ENCODE peak calls at places on chromosomes 5 and 9, in six cellular contexts. One of them, this sample, is unnamed.
A peak's percentile ranks its signal among the peaks of the same experiment; 100 is the strongest.

GRCh38 chr5:135056316-135057030 is 22.4 kb upstream of the PITX1 start:
- DNase-seq in HepG2: no peak
- DNase-seq in A549: no peak
- DNase-seq in GM12878: no peak
- DNase-seq in tibial nerve: no peak
- DNase-seq in sigmoid colon: no peak
- DNase-seq in this sample: no peak

GRCh38 chr5:160293901-160294561 is 18.3 kb downstream of the CCNJL start:
- DNase-seq in HepG2: peak; percentile 9
- DNase-seq in tibial nerve: no peak
- DNase-seq in A549: no peak
- DNase-seq in sigmoid colon: no peak
- DNase-seq in GM12878: no peak
- DNase-seq in this sample: peak; percentile 94

GRCh38 chr9:133238272-133238850 is 29.3 kb upstream of the OBP2B start:
- DNase-seq in sigmoid colon: peak; percentile 89
- DNase-seq in GM12878: no peak
- DNase-seq in HepG2: peak; percentile 72
- DNase-seq in tibial nerve: peak; percentile 75
- DNase-seq in A549: peak; percentile 88
- DNase-seq in this sample: peak; percentile 91

GRCh38 chr9:126494746-126495145 is 119.0 kb upstream of the LMX1B start:
- DNase-seq in A549: no peak
- DNase-seq in tibial nerve: no peak
- DNase-seq in sigmoid colon: no peak
- DNase-seq in HepG2: no peak
- DNase-seq in GM12878: no peak
- DNase-seq in this sample: no peak

GRCh38 chr5:158410976-158411375 is 552.0 kb upstream of the CLINT1 start:
- DNase-seq in sigmoid colon: no peak
- DNase-seq in GM12878: no peak
- DNase-seq in HepG2: no peak
- DNase-seq in A549: no peak
- DNase-seq in tibial nerve: no peak
- DNase-seq in this sample: no peak

GRCh38 chr9:36677611-36678010 is 104.9 kb downstream of the MELK start:
- DNase-seq in tibial nerve: no peak
- DNase-seq in sigmoid colon: no peak
- DNase-seq in GM12878: no peak
- DNase-seq in HepG2: no peak
- DNase-seq in A549: no peak
- DNase-seq in this sample: no peak

GRCh38 chr9:129071526-129072131 is 9.3 kb upstream of the DOLPP1 start:
- DNase-seq in HepG2: no peak
- DNase-seq in tibial nerve: no peak
- DNase-seq in sigmoid colon: no peak
- DNase-seq in A549: no peak
- DNase-seq in GM12878: no peak
- DNase-seq in this sample: no peak

GRCh38 chr9:16964228-16964627 is 93.8 kb upstream of the BNC2 start:
- DNase-seq in sigmoid colon: no peak
- DNase-seq in tibial nerve: no peak
- DNase-seq in A549: no peak
- DNase-seq in GM12878: no peak
- DNase-seq in HepG2: no peak
- DNase-seq in this sample: peak; percentile 17

GRCh38 chr9:127128341-127129072 is 6.1 kb upstream of the ANGPTL2 start:
- DNase-seq in tibial nerve: peak; percentile 63
- DNase-seq in HepG2: no peak
- DNase-seq in sigmoid colon: peak; percentile 91
- DNase-seq in GM12878: no peak
- DNase-seq in A549: no peak
- DNase-seq in this sample: peak; percentile 37

GRCh38 chr9:71025728-71026127 is 95.7 kb downstream of the TRPM3 start:
- DNase-seq in tibial nerve: no peak
- DNase-seq in A549: no peak
- DNase-seq in GM12878: no peak
- DNase-seq in sigmoid colon: no peak
- DNase-seq in HepG2: no peak
- DNase-seq in this sample: no peak

GRCh38 chr5:175386526-175386925 is 57.5 kb downstream of the DRD1 start:
- DNase-seq in HepG2: no peak
- DNase-seq in sigmoid colon: no peak
- DNase-seq in GM12878: no peak
- DNase-seq in tibial nerve: no peak
- DNase-seq in A549: no peak
- DNase-seq in this sample: no peak
- H3K27ac ChIP-seq in HepG2: no peak overlapping the region
- H3K27ac ChIP-seq in sigmoid colon: no peak overlapping the region
- H3K27ac ChIP-seq in GM12878: no peak overlapping the region
- H3K27ac ChIP-seq in tibial nerve: no peak overlapping the region
- H3K27ac ChIP-seq in A549: peak overlapping the region; percentile 75
- H3K27ac ChIP-seq in this sample: no peak overlapping the region

DNA sequence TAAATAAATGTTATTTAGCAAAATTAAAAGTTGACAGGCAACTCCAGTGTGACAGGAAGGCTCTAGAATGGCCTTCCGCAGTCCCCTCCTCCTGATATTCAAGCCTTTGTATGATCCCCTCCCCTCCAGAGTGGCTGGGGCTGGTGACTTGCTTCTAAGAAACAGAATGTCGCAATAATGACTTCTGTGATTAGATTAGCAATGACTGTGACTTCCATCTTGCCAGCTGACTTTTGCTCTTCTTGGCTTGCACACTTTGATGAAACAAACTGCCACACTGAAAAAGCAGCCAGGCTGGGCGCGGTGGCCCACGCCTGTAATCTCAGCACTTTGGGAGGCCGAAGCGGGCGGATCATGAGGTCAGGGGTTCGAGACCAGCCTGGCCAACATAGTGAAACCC is 106.5 kb upstream of the LARP1 start:
- DNase-seq in A549: no peak
- DNase-seq in tibial nerve: no peak
- DNase-seq in HepG2: no peak
- DNase-seq in GM12878: no peak
- DNase-seq in sigmoid colon: no peak
- DNase-seq in this sample: no peak
- TF ChIP-seq EP300 in A549: no peak
- TF ChIP-seq EP300 in tibial nerve: no peak
- TF ChIP-seq EP300 in HepG2: no peak
- TF ChIP-seq EP300 in GM12878: no peak
- TF ChIP-seq EP300 in sigmoid colon: no peak
- TF ChIP-seq EP300 in this sample: no peak

GRCh38 chr5:138230981-138231589 is 18.0 kb upstream of the CDC23 start:
- DNase-seq in tibial nerve: no peak
- DNase-seq in sigmoid colon: no peak
- DNase-seq in HepG2: peak; percentile 18
- DNase-seq in GM12878: no peak
- DNase-seq in A549: no peak
- DNase-seq in this sample: no peak
- H3K27ac ChIP-seq in tibial nerve: no peak overlapping the region
- H3K27ac ChIP-seq in sigmoid colon: no peak overlapping the region
- H3K27ac ChIP-seq in HepG2: no peak overlapping the region
- H3K27ac ChIP-seq in GM12878: no peak overlapping the region
- H3K27ac ChIP-seq in A549: peak overlapping the region; percentile 71
- H3K27ac ChIP-seq in this sample: no peak overlapping the region

GRCh38 chr9:19411316-19411715 is 2.5 kb downstream of the ACER2 start:
- DNase-seq in tibial nerve: no peak
- DNase-seq in GM12878: no peak
- DNase-seq in HepG2: no peak
- DNase-seq in A549: no peak
- DNase-seq in sigmoid colon: no peak
- DNase-seq in this sample: no peak
- TF ChIP-seq EP300 in tibial nerve: no peak
- TF ChIP-seq EP300 in GM12878: no peak
- TF ChIP-seq EP300 in HepG2: no peak
- TF ChIP-seq EP300 in A549: no peak
- TF ChIP-seq EP300 in sigmoid colon: no peak
- TF ChIP-seq EP300 in this sample: no peak

GRCh38 chr5:179297026-179297425 is 48.2 kb downstream of the ADAMTS2 start:
- DNase-seq in HepG2: no peak
- DNase-seq in sigmoid colon: peak; percentile 46
- DNase-seq in tibial nerve: no peak
- DNase-seq in GM12878: no peak
- DNase-seq in A549: no peak
- DNase-seq in this sample: no peak

GRCh38 chr5:179300834-179301233 is 44.4 kb downstream of the ADAMTS2 start:
- DNase-seq in sigmoid colon: peak; percentile 78
- DNase-seq in HepG2: no peak
- DNase-seq in tibial nerve: no peak
- DNase-seq in GM12878: no peak
- DNase-seq in A549: no peak
- DNase-seq in this sample: no peak

GRCh38 chr5:179296150-179296821 is 49.0 kb downstream of the ADAMTS2 start:
- DNase-seq in GM12878: no peak
- DNase-seq in sigmoid colon: peak; percentile 56
- DNase-seq in tibial nerve: no peak
- DNase-seq in HepG2: no peak
- DNase-seq in A549: no peak
- DNase-seq in this sample: no peak

GRCh38 chr5:179297486-179298180 is 47.6 kb downstream of the ADAMTS2 start:
- DNase-seq in GM12878: no peak
- DNase-seq in sigmoid colon: peak; percentile 61
- DNase-seq in HepG2: no peak
- DNase-seq in A549: no peak
- DNase-seq in tibial nerve: no peak
- DNase-seq in this sample: no peak

GRCh38 chr5:179298181-179298993 is 46.9 kb downstream of the ADAMTS2 start:
- DNase-seq in HepG2: no peak
- DNase-seq in GM12878: no peak
- DNase-seq in sigmoid colon: no peak
- DNase-seq in tibial nerve: no peak
- DNase-seq in A549: no peak
- DNase-seq in this sample: no peak
- H3K27ac ChIP-seq in HepG2: no peak overlapping the region
- H3K27ac ChIP-seq in GM12878: no peak overlapping the region
- H3K27ac ChIP-seq in sigmoid colon: no peak overlapping the region
- H3K27ac ChIP-seq in tibial nerve: no peak overlapping the region
- H3K27ac ChIP-seq in A549: no peak overlapping the region
- H3K27ac ChIP-seq in this sample: no peak overlapping the region

GRCh38 chr5:76849767-76850291 is at the start of gene S100Z:
- DNase-seq in sigmoid colon: no peak
- DNase-seq in GM12878: no peak
- DNase-seq in tibial nerve: no peak
- DNase-seq in HepG2: no peak
- DNase-seq in A549: no peak
- DNase-seq in this sample: no peak
- TF ChIP-seq EP300 in sigmoid colon: no peak
- TF ChIP-seq EP300 in GM12878: no peak
- TF ChIP-seq EP300 in tibial nerve: no peak
- TF ChIP-seq EP300 in HepG2: no peak
- TF ChIP-seq EP300 in A549: no peak
- TF ChIP-seq EP300 in this sample: no peak